ENCODE peak calls at places on chromosome 2, in eight cellular contexts. Q, P, M, G, L, H, N and X are unnamed samples.

GRCh38 chr2:169572821-169573159 is 875 bp downstream of the FASTKD1 start:
- DNase-seq in M (no peak), H (no peak), N (no peak), G (no peak), P (peak), L (no peak), Q (no peak), X (no peak)

GRCh38 chr2:44201648-44202047 is 33.0 kb downstream of the PPM1B start:
- DNase-seq in N (no peak), G (no peak), P (no peak), Q (no peak), H (no peak), L (no peak), M (no peak), X (no peak)

GRCh38 chr2:38074047-38074774 is 1.7 kb downstream of the CYP1B1 start:
- DNase-seq in M (peak), P (peak), Q (no peak), H (peak), L (no peak), G (peak), N (peak), X (no peak)

GRCh38 chr2:11753886-11754704 is 7.7 kb downstream of the LPIN1 start:
- DNase-seq in L (no peak), Q (no peak), H (no peak), P (peak), M (no peak), G (no peak), N (peak), X (no peak)

GRCh38 chr2:133976659-133977058 is 277.2 kb upstream of the MGAT5 start:
- DNase-seq in H (no peak), G (no peak), M (no peak), Q (no peak), N (no peak), L (no peak), P (no peak), X (no peak)

GRCh38 chr2:127406454-127406853 is 11.8 kb upstream of the PROC start:
- DNase-seq in L (no peak), Q (no peak), G (no peak), P (no peak), M (no peak), H (no peak), N (no peak), X (no peak)

GRCh38 chr2:6109801-6110200 is 417.6 kb downstream of the SOX11 start:
- DNase-seq in L (no peak), N (peak), M (no peak), H (no peak), P (no peak), G (peak), Q (no peak), X (no peak)

GRCh38 chr2:105576440-105577241 is 168.1 kb upstream of the NCK2 start:
- DNase-seq in G (peak), N (peak), L (no peak), H (no peak), M (peak), Q (peak), P (peak), X (peak)

GRCh38 chr2:132668986-132669853 is 785 bp downstream of the LYPD1 start:
- DNase-seq in G (peak), M (peak), Q (no peak), H (no peak), N (peak), L (no peak), P (peak), X (peak)

GRCh38 chr2:175880-176800 is 87.7 kb downstream of the SH3YL1 start:
- DNase-seq in P (no peak), N (no peak), L (no peak), G (no peak), M (no peak), H (no peak), Q (no peak), X (no peak)

GRCh38 chr2:121479882-121480522 is 50.7 kb upstream of the RNU4ATAC start:
- DNase-seq in G (peak), L (no peak), Q (no peak), M (no peak), N (peak), H (no peak), P (peak), X (no peak)

GRCh38 chr2:207930747-207931146 is 94.6 kb downstream of the PLEKHM3 start:
- DNase-seq in N (peak), M (no peak), L (no peak), H (no peak), Q (no peak), P (no peak), G (no peak), X (peak)